ENCODE peak calls at places on chromosomes 6 and 20, in nine cellular contexts. D, S, J, W, N, F, I, Y and X are unnamed samples.

GRCh38 chr6:48817714-48818113 is 645.3 kb downstream of the MMUT start:
- DNase-seq in D (no peak), S (no peak), J (peak), W (no peak), N (no peak), F (no peak), I (no peak), Y (no peak), X (no peak)

GRCh38 chr20:54219751-54220426 is 12.0 kb downstream of the PFDN4 start:
- DNase-seq in D (no peak), S (no peak), J (peak), W (no peak), N (peak), F (no peak), I (peak), Y (no peak), X (peak)

GRCh38 chr6:157811476-157812173 is 11.4 kb upstream of the SNX9 start:
- DNase-seq in D (no peak), S (no peak), J (peak), W (no peak), N (no peak), F (no peak), I (no peak), Y (no peak), X (peak)

GRCh38 chr20:22578221-22579118 is 5.9 kb downstream of the FOXA2 start:
- DNase-seq in D (no peak), S (no peak), J (no peak), W (no peak), N (no peak), F (no peak), I (no peak), Y (peak), X (no peak)

GRCh38 chr6:12851123-12851695 is 134.6 kb downstream of the PHACTR1 start:
- DNase-seq in D (no peak), S (no peak), J (peak), W (no peak), N (peak), F (no peak), I (no peak), Y (no peak), X (peak)

GRCh38 chr6:146770965-146771735 is 172.4 kb downstream of the ADGB start:
- DNase-seq in D (peak), S (no peak), J (no peak), W (no peak), N (no peak), F (no peak), I (no peak), Y (peak), X (no peak)

GRCh38 chr6:160391419-160392116 is 43.4 kb downstream of the SLC22A3 start:
- DNase-seq in D (no peak), S (no peak), J (peak), W (no peak), N (peak), F (no peak), I (no peak), Y (no peak), X (peak)

GRCh38 chr20:4546786-4547185 is 174.9 kb upstream of the PRND start:
- DNase-seq in D (no peak), S (no peak), J (peak), W (no peak), N (peak), F (no peak), I (peak), Y (no peak), X (peak)

GRCh38 chr20:49685161-49685601 is 28.5 kb downstream of the B4GALT5 start:
- DNase-seq in D (no peak), S (no peak), J (no peak), W (no peak), N (no peak), F (no peak), I (no peak), Y (no peak), X (no peak)

GRCh38 chr20:19975901-19976300 is 41.3 kb upstream of the NAA20 start:
- DNase-seq in D (no peak), S (no peak), J (peak), W (no peak), N (peak), F (peak), I (peak), Y (no peak), X (peak)

GRCh38 chr6:37059344-37060194 is 54.1 kb downstream of the FGD2 start:
- DNase-seq in D (no peak), S (no peak), J (peak), W (no peak), N (peak), F (peak), I (peak), Y (peak), X (peak)

GRCh38 chr6:36971926-36972673 is 13.9 kb downstream of the MTCH1 start:
- DNase-seq in D (no peak), S (no peak), J (no peak), W (no peak), N (no peak), F (no peak), I (no peak), Y (no peak), X (no peak)

GRCh38 chr6:24664049-24664987 is 2.4 kb downstream of the TDP2 start:
- DNase-seq in D (no peak), S (no peak), J (no peak), W (no peak), N (no peak), F (no peak), I (no peak), Y (no peak), X (no peak)

GRCh38 chr20:23451956-23452487 is 654 bp downstream of the CST11 start:
- DNase-seq in D (no peak), S (no peak), J (peak), W (no peak), N (no peak), F (no peak), I (no peak), Y (no peak), X (peak)

GRCh38 chr6:106745824-106746610 is 116.6 kb downstream of the QRSL1 start:
- DNase-seq in D (no peak), S (no peak), J (no peak), W (no peak), N (peak), F (no peak), I (no peak), Y (no peak), X (peak)

GRCh38 chr6:44867561-44868334 is 460.4 kb upstream of the RUNX2 start:
- DNase-seq in D (no peak), S (no peak), J (no peak), W (peak), N (no peak), F (no peak), I (no peak), Y (no peak), X (no peak)

GRCh38 chr6:67766061-67766460 is 869.0 kb upstream of the ADGRB3 start:
- DNase-seq in D (no peak), S (no peak), J (no peak), W (no peak), N (peak), F (no peak), I (no peak), Y (no peak), X (no peak)

GRCh38 chr20:58839991-58840747 is 10.5 kb downstream of the GNAS-AS1 start:
- DNase-seq in D (no peak), S (no peak), J (no peak), W (no peak), N (no peak), F (no peak), I (no peak), Y (no peak), X (no peak)

GRCh38 chr20:44910690-44911262 is 916 bp downstream of the PABPC1L start:
- DNase-seq in D (no peak), S (no peak), J (no peak), W (no peak), N (peak), F (no peak), I (peak), Y (no peak), X (peak)

GRCh38 chr6:20292905-20293304 is 80.6 kb upstream of the MBOAT1 start:
- DNase-seq in D (no peak), S (no peak), J (no peak), W (no peak), N (no peak), F (no peak), I (no peak), Y (no peak), X (no peak)

GRCh38 chr20:9507544-9508239 is 6.7 kb upstream of the LAMP5 start:
- DNase-seq in D (no peak), S (no peak), J (no peak), W (no peak), N (no peak), F (no peak), I (no peak), Y (no peak), X (no peak)

GRCh38 chr6:19934996-19935591 is 97.9 kb downstream of the ID4 start:
- DNase-seq in D (no peak), S (no peak), J (no peak), W (no peak), N (no peak), F (no peak), I (no peak), Y (no peak), X (no peak)

GRCh38 chr6:144160452-144160851 is 10.1 kb downstream of the STX11 start:
- DNase-seq in D (no peak), S (no peak), J (no peak), W (no peak), N (no peak), F (no peak), I (no peak), Y (no peak), X (no peak)

GRCh38 chr6:104449918-104450317 is 409.8 kb downstream of the HACE1 start:
- DNase-seq in D (no peak), S (no peak), J (no peak), W (no peak), N (no peak), F (no peak), I (no peak), Y (no peak), X (no peak)

GRCh38 chr6:33613146-33613793 is 7.9 kb upstream of the ITPR3 start:
- DNase-seq in D (no peak), S (no peak), J (peak), W (no peak), N (peak), F (no peak), I (peak), Y (no peak), X (peak)

GRCh38 chr20:23203310-23203709 is 117.2 kb upstream of the CD93 start:
- DNase-seq in D (no peak), S (no peak), J (no peak), W (no peak), N (no peak), F (no peak), I (no peak), Y (no peak), X (no peak)

GRCh38 chr6:108946695-108947094 is 98.5 kb downstream of the ARMC2 start:
- DNase-seq in D (no peak), S (no peak), J (peak), W (no peak), N (peak), F (no peak), I (no peak), Y (no peak), X (no peak)

GRCh38 chr6:126337323-126337722 is 2.6 kb upstream of the CENPW start:
- DNase-seq in D (no peak), S (no peak), J (peak), W (no peak), N (no peak), F (no peak), I (peak), Y (no peak), X (no peak)

GRCh38 chr6:111989743-111990142 is 64.2 kb upstream of the CCN6 start:
- DNase-seq in D (no peak), S (no peak), J (no peak), W (no peak), N (no peak), F (no peak), I (no peak), Y (no peak), X (no peak)